ENCODE peak calls at places on chromosomes 4 and X, in ten cellular contexts. F is tibial artery, H is tibial nerve, L is fibroblast of lung, X is colonic mucosa, Z is testis, S is mucosa of descending colon, G is lower lobe of right lung, U is MM.1S, Y is cardiac muscle cell. C is an unnamed sample.

GRCh38 chrX:48498374-48498809 is 10.4 kb upstream of the PORCN start:
- DNase-seq in U (no peak), G (no peak), F (peak; percentile 10), Z (no peak), L (peak; percentile 90), Y (peak; percentile 56), S (no peak), H (no peak), X (no peak), C (no peak)

GRCh38 chr4:24551492-24552330 is 32.6 kb downstream of the DHX15 start:
- DNase-seq in G (no peak), U (no peak), S (no peak), F (no peak), Y (peak; percentile 50), X (no peak), H (no peak), L (peak; percentile 75), Z (no peak), C (no peak)

GRCh38 chr4:85603437-85604336 is 128.7 kb downstream of the ARHGAP24 start:
- DNase-seq in S (no peak), Y (peak; percentile 88), H (no peak), F (no peak), U (no peak), G (no peak), L (peak; percentile 13), Z (no peak), X (no peak), C (no peak)

GRCh38 chr4:80931645-80932215 is 98.8 kb upstream of the BMP3 start:
- DNase-seq in F (no peak), S (no peak), U (no peak), X (no peak), Y (peak; percentile 32), G (no peak), Z (no peak), H (no peak), L (peak; percentile 3), C (no peak)

GRCh38 chr4:87073570-87074470 is 139.0 kb downstream of the AFF1 start:
- DNase-seq in H (peak; percentile 39), Z (peak; percentile 34), F (no peak), Y (peak; percentile 37), G (peak; percentile 65), L (no peak), X (peak; percentile 59), U (peak; percentile 78), S (peak; percentile 66), C (no peak)

GRCh38 chrX:54357414-54358377 is at the start of gene WNK3:
- DNase-seq in Z (peak; percentile 92), L (peak; percentile 78), U (no peak), Y (peak; percentile 91), H (peak; percentile 58), F (peak; percentile 86), X (peak; percentile 37), G (peak; percentile 68), S (peak; percentile 30), C (peak; percentile 27)

GRCh38 chr4:77232653-77233052 is 75.6 kb downstream of the CCNG2 start:
- DNase-seq in Y (no peak), X (no peak), Z (no peak), F (no peak), U (no peak), L (peak; percentile 64), G (no peak), H (no peak), S (no peak), C (no peak)

GRCh38 chrX:48468693-48469691 is 1.1 kb downstream of the SLC38A5 start:
- DNase-seq in G (no peak), U (peak; percentile 56), L (no peak), Z (no peak), Y (no peak), S (peak; percentile 42), X (peak; percentile 43), H (no peak), F (no peak), C (no peak)

GRCh38 chr4:184784628-184785257 is 41.0 kb downstream of the ACSL1 start:
- DNase-seq in S (no peak), L (no peak), U (no peak), F (no peak), Z (no peak), H (no peak), Y (no peak), X (no peak), G (no peak), C (no peak)

GRCh38 chrX:155048997-155049619 is 21.8 kb downstream of the CMC4 start:
- DNase-seq in L (peak; percentile 43), U (no peak), F (no peak), Z (peak; percentile 70), X (peak; percentile 71), S (peak; percentile 61), Y (peak; percentile 74), H (no peak), G (no peak), C (no peak)

GRCh38 chr4:118964891-118965411 is 76.3 kb downstream of the SYNPO2 start:
- DNase-seq in X (no peak), F (no peak), Z (peak; percentile 62), G (no peak), H (no peak), S (no peak), Y (peak; percentile 93), L (peak; percentile 71), U (no peak), C (no peak)

GRCh38 chrX:5051831-5052491 is 1176.7 kb downstream of the NLGN4X start:
- DNase-seq in G (peak; percentile 42), Z (peak; percentile 89), U (no peak), F (peak; percentile 85), L (peak; percentile 96), S (peak; percentile 12), H (peak; percentile 7), X (peak; percentile 34), Y (peak; percentile 16), C (no peak)

GRCh38 chr4:38676986-38677385 is 13.0 kb downstream of the KLF3 start:
- DNase-seq in Y (no peak), Z (no peak), G (no peak), U (no peak), S (peak; percentile 69), X (no peak), F (no peak), L (no peak), H (no peak), C (no peak)

DNA sequence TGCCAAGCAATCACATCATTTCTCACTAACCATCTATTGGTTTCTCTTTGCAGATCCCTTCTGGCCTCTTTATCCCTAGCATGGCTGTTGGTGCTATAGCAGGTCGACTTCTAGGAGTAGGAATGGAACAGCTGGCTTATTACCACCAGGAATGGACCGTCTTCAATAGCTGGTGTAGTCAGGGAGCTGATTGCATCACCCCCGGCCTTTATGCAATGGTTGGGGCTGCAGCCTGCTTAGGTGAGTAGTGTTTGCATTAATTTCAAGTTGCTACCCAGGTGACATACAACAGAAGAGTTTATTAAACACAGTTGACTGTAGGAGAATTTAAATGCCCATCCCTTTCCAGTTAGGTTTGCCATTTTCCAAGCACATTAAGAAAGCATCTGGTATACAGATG is 112.2 kb downstream of the AKAP4 start:
- DNase-seq in L (no peak), S (no peak), Y (no peak), G (no peak), Z (no peak), H (no peak), F (no peak), X (no peak), U (no peak), C (no peak)
- H3K9me3 ChIP-seq in L (no peaks in the 10 kb centered on the region), S (no peaks in the 10 kb centered on the region), Y (no peaks in the 10 kb centered on the region), G (no peaks in the 10 kb centered on the region), Z (no peaks in the 10 kb centered on the region), H (no peaks in the 10 kb centered on the region), F (no peaks in the 10 kb centered on the region), X (no peaks in the 10 kb centered on the region), U (no peaks in the 10 kb centered on the region), C (no peaks in the 10 kb centered on the region)

GRCh38 chr4:156391297-156391653 is 437.6 kb upstream of the CTSO start:
- DNase-seq in Z (no peak), F (no peak), Y (no peak), G (no peak), X (no peak), U (no peak), L (no peak), S (no peak), H (no peak), C (no peak)

GRCh38 chr4:156390599-156391296 is 437.1 kb upstream of the CTSO start:
- DNase-seq in L (peak; percentile 57), F (peak; percentile 64), S (no peak), X (no peak), G (no peak), H (no peak), Z (no peak), Y (peak; percentile 71), U (no peak), C (no peak)

DNA sequence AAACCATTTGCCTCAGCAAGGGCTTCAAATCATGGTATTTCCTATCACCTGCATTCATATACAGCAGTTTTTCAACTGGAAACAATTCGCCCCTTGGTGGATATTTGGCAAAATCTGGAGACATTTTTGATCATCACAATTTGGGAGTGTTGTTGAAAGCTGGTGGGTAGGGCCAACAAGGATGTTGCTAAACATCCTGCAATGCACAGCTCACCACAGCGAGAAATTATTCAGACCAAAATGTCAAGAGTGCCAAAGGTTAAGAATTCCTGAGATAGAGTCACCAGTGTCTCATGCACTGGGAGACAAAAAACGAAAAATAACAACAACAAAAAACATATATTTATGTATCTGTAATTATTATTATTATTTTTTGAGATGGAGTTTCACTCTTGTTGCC is 435.2 kb upstream of the CTSO start:
- DNase-seq in G (no peak), H (no peak), S (no peak), Y (peak; percentile 68), L (peak; percentile 54), U (no peak), Z (no peak), X (no peak), F (no peak), C (no peak)
- TF ChIP-seq CTCF in G (no peak), H (no peak), S (no peak), Y (no peak), L (no peak), U (no peak), Z (no peak), X (no peak), F (no peak), C (no peak)

GRCh38 chr4:99248714-99249113 is 29.7 kb upstream of the ADH6 start:
- DNase-seq in Z (no peak), S (no peak), F (no peak), G (no peak), L (peak; percentile 3), X (no peak), Y (peak; percentile 32), H (no peak), U (no peak), C (peak; percentile 0)
- H3K4me3 ChIP-seq in Z (no peak overlapping the region), S (no peak overlapping the region), F (no peak overlapping the region), G (no peak overlapping the region), L (no peak overlapping the region), X (no peak overlapping the region), Y (no peak overlapping the region), H (no peak overlapping the region), U (no peak overlapping the region), C (no peak overlapping the region)

DNA sequence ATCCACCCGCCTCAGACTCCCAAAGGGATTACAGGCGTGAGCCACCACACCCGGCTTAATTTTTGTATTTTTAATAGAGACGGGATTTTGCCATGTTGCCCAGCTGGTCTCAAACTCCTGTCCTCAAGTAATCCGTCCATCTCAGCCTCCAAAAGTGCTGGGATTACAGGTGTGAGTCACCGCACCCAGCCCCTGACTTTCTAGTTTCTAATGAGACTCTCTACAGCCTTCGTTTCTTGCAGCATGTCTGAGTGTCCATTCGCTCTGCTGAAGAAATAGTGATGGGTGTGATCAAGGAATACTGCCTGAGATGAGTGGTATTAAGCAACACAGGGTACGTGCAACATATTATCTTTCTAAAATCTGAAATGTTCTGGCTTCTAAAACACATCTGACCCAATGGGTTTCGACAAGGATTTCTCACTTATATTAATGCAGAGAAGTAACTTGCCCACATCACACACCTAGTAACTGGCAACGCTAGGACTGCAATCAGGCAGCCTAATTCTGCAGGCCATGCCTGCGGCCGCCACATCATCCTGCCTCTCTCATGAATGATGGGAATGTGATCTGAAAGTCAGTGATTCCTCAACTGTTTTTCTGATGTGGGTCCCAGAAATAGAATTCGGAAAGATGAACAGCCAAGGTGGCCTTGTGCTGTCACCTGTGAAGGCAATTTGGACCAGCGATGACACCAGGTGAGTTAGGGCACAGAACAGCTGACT is 74.3 kb downstream of the RBM47 start:
- DNase-seq in H (no peak), X (no peak), L (no peak), F (no peak), S (no peak), Z (no peak), Y (no peak), U (no peak), G (no peak), C (no peak)
- H3K9me3 ChIP-seq in H (no peaks in the 10 kb centered on the region), X (no peaks in the 10 kb centered on the region), L (no peaks in the 10 kb centered on the region), F (no peaks in the 10 kb centered on the region), S (no peaks in the 10 kb centered on the region), Z (no peaks in the 10 kb centered on the region), Y (no peaks in the 10 kb centered on the region), U (no peaks in the 10 kb centered on the region), G (no peaks in the 10 kb centered on the region), C (no peaks in the 10 kb centered on the region)

C was measured in AG04450.